ENCODE peak calls at places on chromosomes 16 and 17, in four cellular contexts. One of them, this sample, is unnamed.

GRCh38 chr17:65941500-65941899 is 250.4 kb downstream of the CEP112 start:
- ATAC-seq in IMR-90: no peak
- ATAC-seq in activated CD8-positive, alpha-beta T cell treated with anti-CD3 and anti-CD28 coated beads for 36 hours: no peak
- ATAC-seq in T-cell: no peak
- ATAC-seq in this sample: no peak

GRCh38 chr16:56428087-56428486 is 2.7 kb upstream of the AMFR start:
- ATAC-seq in IMR-90: no peak
- ATAC-seq in activated CD8-positive, alpha-beta T cell treated with anti-CD3 and anti-CD28 coated beads for 36 hours: no peak
- ATAC-seq in T-cell: no peak
- ATAC-seq in this sample: no peak

GRCh38 chr17:8087075-8087941 is at the start of gene ALOX12B:
- ATAC-seq in T-cell: no peak
- ATAC-seq in activated CD8-positive, alpha-beta T cell treated with anti-CD3 and anti-CD28 coated beads for 36 hours: no peak
- ATAC-seq in IMR-90: no peak
- ATAC-seq in this sample: no peak

GRCh38 chr16:51624083-51624775 is 473.2 kb upstream of the SALL1 start:
- ATAC-seq in T-cell: no peak
- ATAC-seq in activated CD8-positive, alpha-beta T cell treated with anti-CD3 and anti-CD28 coated beads for 36 hours: no peak
- ATAC-seq in IMR-90: no peak
- ATAC-seq in this sample: no peak

GRCh38 chr17:33519692-33520091 is 226.6 kb upstream of the ASIC2 start:
- ATAC-seq in IMR-90: no peak
- ATAC-seq in T-cell: no peak
- ATAC-seq in activated CD8-positive, alpha-beta T cell treated with anti-CD3 and anti-CD28 coated beads for 36 hours: no peak
- ATAC-seq in this sample: no peak

GRCh38 chr16:65954446-65954845 is 412.0 kb upstream of the CDH5 start:
- ATAC-seq in activated CD8-positive, alpha-beta T cell treated with anti-CD3 and anti-CD28 coated beads for 36 hours: no peak
- ATAC-seq in T-cell: no peak
- ATAC-seq in IMR-90: no peak
- ATAC-seq in this sample: no peak

GRCh38 chr16:77784441-77785356 is 3.7 kb upstream of the VAT1L start:
- ATAC-seq in T-cell: no peak
- ATAC-seq in IMR-90: no peak
- ATAC-seq in activated CD8-positive, alpha-beta T cell treated with anti-CD3 and anti-CD28 coated beads for 36 hours: no peak
- ATAC-seq in this sample: no peak

GRCh38 chr16:81541314-81541713 is 96.7 kb downstream of the CMIP start:
- ATAC-seq in T-cell: no peak
- ATAC-seq in IMR-90: no peak
- ATAC-seq in activated CD8-positive, alpha-beta T cell treated with anti-CD3 and anti-CD28 coated beads for 36 hours: no peak
- ATAC-seq in this sample: no peak

GRCh38 chr16:4246777-4247476 is 5.0 kb upstream of the SRL start:
- ATAC-seq in IMR-90: no peak
- ATAC-seq in activated CD8-positive, alpha-beta T cell treated with anti-CD3 and anti-CD28 coated beads for 36 hours: no peak
- ATAC-seq in T-cell: no peak
- ATAC-seq in this sample: no peak

GRCh38 chr17:76252040-76252954 is 12.0 kb upstream of the RNF157 start:
- ATAC-seq in IMR-90: peak
- ATAC-seq in T-cell: peak
- ATAC-seq in activated CD8-positive, alpha-beta T cell treated with anti-CD3 and anti-CD28 coated beads for 36 hours: peak
- ATAC-seq in this sample: peak

GRCh38 chr16:89343501-89344291 is 126.2 kb downstream of the ZNF778 start:
- ATAC-seq in activated CD8-positive, alpha-beta T cell treated with anti-CD3 and anti-CD28 coated beads for 36 hours: no peak
- ATAC-seq in IMR-90: no peak
- ATAC-seq in T-cell: no peak
- ATAC-seq in this sample: no peak

GRCh38 chr17:19405114-19405513 is 5.9 kb upstream of the RNF112 start:
- ATAC-seq in IMR-90: no peak
- ATAC-seq in activated CD8-positive, alpha-beta T cell treated with anti-CD3 and anti-CD28 coated beads for 36 hours: no peak
- ATAC-seq in T-cell: no peak
- ATAC-seq in this sample: no peak

GRCh38 chr16:56347670-56348069 is 77.7 kb downstream of the AMFR start:
- ATAC-seq in IMR-90: no peak
- ATAC-seq in T-cell: no peak
- ATAC-seq in activated CD8-positive, alpha-beta T cell treated with anti-CD3 and anti-CD28 coated beads for 36 hours: no peak
- ATAC-seq in this sample: no peak

GRCh38 chr17:76866774-76867577 is 1.2 kb upstream of the MGAT5B start:
- ATAC-seq in IMR-90: peak
- ATAC-seq in T-cell: no peak
- ATAC-seq in activated CD8-positive, alpha-beta T cell treated with anti-CD3 and anti-CD28 coated beads for 36 hours: no peak
- ATAC-seq in this sample: no peak

GRCh38 chr17:42566215-42566872 is 556 bp upstream of the MLX start:
- ATAC-seq in T-cell: no peak
- ATAC-seq in activated CD8-positive, alpha-beta T cell treated with anti-CD3 and anti-CD28 coated beads for 36 hours: no peak
- ATAC-seq in IMR-90: peak
- ATAC-seq in this sample: no peak

GRCh38 chr16:50395763-50396710 is 27.2 kb upstream of the BRD7 start:
- ATAC-seq in activated CD8-positive, alpha-beta T cell treated with anti-CD3 and anti-CD28 coated beads for 36 hours: peak
- ATAC-seq in IMR-90: no peak
- ATAC-seq in T-cell: peak
- ATAC-seq in this sample: no peak

GRCh38 chr17:39576187-39576586 is 31.5 kb downstream of the NEUROD2 start:
- ATAC-seq in IMR-90: no peak
- ATAC-seq in T-cell: no peak
- ATAC-seq in activated CD8-positive, alpha-beta T cell treated with anti-CD3 and anti-CD28 coated beads for 36 hours: no peak
- ATAC-seq in this sample: no peak

GRCh38 chr17:57705921-57706695 is 39.0 kb downstream of the CCDC182 start:
- ATAC-seq in IMR-90: no peak
- ATAC-seq in T-cell: no peak
- ATAC-seq in activated CD8-positive, alpha-beta T cell treated with anti-CD3 and anti-CD28 coated beads for 36 hours: no peak
- ATAC-seq in this sample: no peak

GRCh38 chr16:11716330-11716729 is 26.3 kb downstream of the TXNDC11 start:
- ATAC-seq in activated CD8-positive, alpha-beta T cell treated with anti-CD3 and anti-CD28 coated beads for 36 hours: no peak
- ATAC-seq in T-cell: no peak
- ATAC-seq in IMR-90: no peak
- ATAC-seq in this sample: no peak